ENCODE peak calls at places on chromosomes 1 and 21, in eight cellular contexts. N is upper lobe of right lung, T is left lung, Y is sigmoid colon, O is stomach, L is fibroblast of lung, E is tibial nerve, Q is brain microvascular endothelial cell. C is an unnamed sample.
A peak's percentile ranks its signal among the peaks of the same experiment; 100 is the strongest.

GRCh38 chr1:156497743-156498446 is 2.7 kb downstream of the MEF2D start:
- DNase-seq in Q (no peak), L (no peak), O (no peak), N (peak; percentile 26), E (no peak), T (no peak), Y (peak; percentile 72), C (no peak)

GRCh38 chr1:93399781-93400180 is 48.1 kb upstream of the FNBP1L start:
- DNase-seq in Q (no peak), T (no peak), Y (no peak), E (no peak), N (no peak), O (no peak), L (no peak), C (no peak)

GRCh38 chr21:17931080-17931479 is 111.9 kb upstream of the C21orf91 start:
- DNase-seq in L (no peak), O (no peak), Y (no peak), N (no peak), E (no peak), T (no peak), Q (no peak), C (no peak)

GRCh38 chr1:3518756-3519155 is 64.3 kb downstream of the ARHGEF16 start:
- DNase-seq in Q (no peak), L (no peak), E (no peak), N (no peak), T (no peak), O (no peak), Y (no peak), C (no peak)

GRCh38 chr1:203672354-203672753 is 45.7 kb downstream of the ATP2B4 start:
- DNase-seq in N (no peak), Q (peak; percentile 76), L (peak; percentile 73), Y (peak; percentile 94), T (no peak), E (no peak), O (no peak), C (peak; percentile 85)

GRCh38 chr21:18384771-18385170 is 18.8 kb downstream of the TMPRSS15 start:
- DNase-seq in N (no peak), Y (no peak), O (no peak), Q (no peak), T (no peak), L (no peak), E (no peak), C (no peak)

GRCh38 chr1:169557131-169557530 is 29.1 kb downstream of the F5 start:
- DNase-seq in T (no peak), E (no peak), L (no peak), N (no peak), Y (no peak), Q (no peak), O (no peak), C (no peak)

GRCh38 chr1:107570768-107571167 is 394.2 kb downstream of the VAV3 start:
- DNase-seq in Y (no peak), T (peak; percentile 73), N (no peak), L (no peak), O (no peak), Q (no peak), E (no peak), C (no peak)

GRCh38 chr1:111221633-111222286 is 5.8 kb upstream of the CHI3L2 start:
- DNase-seq in Y (no peak), E (no peak), L (peak; percentile 36), N (no peak), O (no peak), T (no peak), Q (no peak), C (no peak)

GRCh38 chr21:43902441-43902840 is 37.4 kb downstream of the AGPAT3 start:
- DNase-seq in L (no peak), O (no peak), T (no peak), Q (no peak), Y (peak; percentile 38), N (peak; percentile 51), E (no peak), C (no peak)

GRCh38 chr1:76154213-76154956 is 79.8 kb downstream of the ST6GALNAC3 start:
- DNase-seq in L (peak; percentile 57), N (peak; percentile 83), O (peak; percentile 83), Y (peak; percentile 83), T (peak; percentile 90), E (peak; percentile 53), Q (peak; percentile 55), C (peak; percentile 83)

GRCh38 chr21:45467221-45467779 is 62.3 kb downstream of the COL18A1 start:
- DNase-seq in O (no peak), E (no peak), Q (peak; percentile 22), L (peak; percentile 49), Y (no peak), N (peak; percentile 58), T (peak; percentile 61), C (no peak)

GRCh38 chr1:235942625-235942934 is 75.9 kb upstream of the LYST start:
- DNase-seq in Y (no peak), Q (no peak), N (no peak), E (no peak), T (no peak), L (no peak), O (no peak), C (no peak)

GRCh38 chr1:235941852-235942624 is 75.3 kb upstream of the LYST start:
- DNase-seq in T (no peak), Y (no peak), N (no peak), O (no peak), L (no peak), Q (no peak), E (no peak), C (no peak)

GRCh38 chr1:235940282-235940681 is 73.6 kb upstream of the LYST start:
- DNase-seq in T (peak; percentile 79), L (no peak), Q (no peak), E (no peak), N (no peak), Y (no peak), O (no peak), C (no peak)

GRCh38 chr1:235943581-235944114 is 76.9 kb upstream of the LYST start:
- DNase-seq in O (no peak), N (no peak), Q (peak; percentile 97), Y (no peak), E (no peak), L (peak; percentile 97), T (no peak), C (no peak)

DNA sequence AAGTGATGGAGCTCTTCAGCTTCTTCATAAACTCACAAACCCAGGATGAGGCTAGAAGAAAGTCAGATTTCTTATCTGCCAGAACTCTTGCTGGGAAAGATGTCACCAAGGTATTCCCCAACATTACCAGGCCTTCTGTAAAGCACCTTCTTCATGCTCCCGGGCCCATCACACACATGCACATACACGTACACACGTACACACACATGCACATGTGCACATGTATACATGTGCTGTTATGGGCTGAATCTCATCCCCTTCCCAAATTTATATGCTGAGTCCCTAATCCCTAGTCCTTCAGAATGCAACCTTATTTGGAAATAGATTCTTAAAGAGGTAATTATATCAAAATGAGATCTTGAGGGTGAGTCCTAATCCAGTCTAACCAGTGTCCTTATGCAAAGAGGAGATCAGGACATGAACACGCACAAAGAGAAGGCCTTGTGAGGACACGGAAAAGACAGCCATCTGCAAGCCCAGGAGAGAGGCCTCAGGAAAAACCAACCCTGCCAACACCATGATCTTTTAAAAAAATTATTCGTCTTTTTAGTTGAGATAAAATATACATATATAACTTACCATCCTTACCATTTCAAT is 76.4 kb upstream of the LYST start:
- DNase-seq in O (no peak), Y (no peak), N (no peak), T (no peak), L (no peak), Q (no peak), E (no peak), C (no peak)
- H3K27ac ChIP-seq in O (no peak overlapping the region), Y (peak overlapping the region; percentile 2), N (no peak overlapping the region), T (no peak overlapping the region), L (peak overlapping the region; percentile 24), Q (peak overlapping the region; percentile 89), E (no peak overlapping the region), C (no peak overlapping the region)

DNA sequence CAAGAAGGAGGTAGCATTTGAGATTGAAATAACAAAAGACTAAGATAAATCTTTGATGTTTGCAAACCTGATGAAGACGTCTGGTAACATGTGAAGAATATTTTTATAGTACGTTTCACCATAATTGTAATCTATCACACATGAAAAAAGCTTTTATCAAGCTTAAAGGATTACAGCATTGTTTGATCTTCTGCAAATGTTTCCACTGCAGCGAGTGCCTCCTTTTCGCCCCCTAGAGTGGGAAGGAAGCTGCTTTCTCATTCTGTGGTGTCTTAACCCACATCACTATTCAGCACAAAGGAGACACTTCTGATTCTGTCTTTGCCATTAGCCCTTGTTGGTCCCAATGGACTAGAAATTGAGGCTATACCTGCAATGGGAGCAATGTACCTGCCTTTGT is 46.0 kb upstream of the IL12RB2 start:
- DNase-seq in Q (no peak), L (no peak), Y (no peak), E (no peak), T (no peak), O (no peak), N (no peak), C (no peak)
- TF ChIP-seq CTCF in Q (peak; percentile 63), L (no peak), Y (no peak), E (no peak), T (no peak), O (no peak), N (peak; percentile 15), C (no peak)

DNA sequence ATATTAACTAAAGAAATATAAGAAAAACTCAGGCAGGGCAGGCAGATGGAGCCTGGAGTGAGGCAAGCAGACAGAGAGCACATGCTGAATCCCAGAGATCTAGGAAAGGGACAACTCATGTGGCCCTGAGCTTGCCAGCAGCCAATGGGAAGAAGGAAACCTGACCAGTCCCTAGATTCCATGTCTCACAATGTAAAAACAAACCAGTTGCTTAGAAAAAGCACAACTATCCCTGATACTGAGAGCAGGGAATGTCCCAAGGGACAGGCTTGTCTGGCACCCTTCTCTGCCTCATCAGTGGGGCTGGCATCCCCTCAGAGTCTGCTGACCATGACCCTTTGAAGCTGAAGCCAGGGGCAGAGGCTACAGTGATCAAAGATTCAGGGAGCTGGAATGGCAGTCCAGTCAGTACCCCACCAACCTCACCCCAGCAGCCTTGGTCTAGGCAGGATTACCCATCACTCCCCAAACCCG is 27.8 kb downstream of the HSPG2 start:
- DNase-seq in Y (no peak), Q (peak; percentile 57), O (no peak), N (no peak), E (no peak), L (peak; percentile 44), T (no peak), C (no peak)
- H3K4me3 ChIP-seq in Y (no peak overlapping the region), Q (no peak overlapping the region), O (no peak overlapping the region), N (no peak overlapping the region), E (no peak overlapping the region), L (no peak overlapping the region), T (no peak overlapping the region), C (peak overlapping the region; percentile 37)

GRCh38 chr1:161773791-161774190 is 7.7 kb downstream of the ATF6 start:
- DNase-seq in E (no peak), Y (no peak), Q (no peak), N (no peak), L (no peak), T (no peak), O (no peak), C (no peak)

GRCh38 chr1:161771166-161771565 is 5.0 kb downstream of the ATF6 start:
- DNase-seq in O (no peak), Q (no peak), Y (no peak), E (no peak), N (no peak), T (no peak), L (no peak), C (no peak)

GRCh38 chr1:161771973-161772372 is 5.9 kb downstream of the ATF6 start:
- DNase-seq in O (no peak), E (no peak), L (no peak), T (no peak), Y (no peak), N (no peak), Q (no peak), C (no peak)

GRCh38 chr1:161770250-161770649 is 4.1 kb downstream of the ATF6 start:
- DNase-seq in T (no peak), E (no peak), Q (no peak), L (no peak), O (no peak), N (no peak), Y (no peak), C (no peak)

GRCh38 chr1:161772397-161772796 is 6.3 kb downstream of the ATF6 start:
- DNase-seq in L (no peak), O (no peak), Y (no peak), Q (no peak), N (no peak), E (no peak), T (no peak), C (no peak)
- H3K27ac ChIP-seq in L (no peak overlapping the region), O (no peak overlapping the region), Y (no peak overlapping the region), Q (no peak overlapping the region), N (peak overlapping the region; percentile 4), E (no peak overlapping the region), T (peak overlapping the region; percentile 1), C (peak overlapping the region; percentile 47)

C was measured in coronary artery.